ENCODE peak calls at places on chromosomes 16 and 17, in four cellular contexts. Y is WTC11, H is HepG2, P is K562. X is an unnamed sample.

GRCh38 chr17:76196675-76197074 is 43.6 kb downstream of the RNF157 start:
- DNase-seq in Y (no peak), H (no peak), P (no peak), X (no peak)

GRCh38 chr16:578870-579405 is 9.2 kb downstream of the PIGQ start:
- DNase-seq in P (peak), Y (peak), H (peak), X (peak)

GRCh38 chr17:206941-207560 is 25.6 kb upstream of the DOC2B start:
- DNase-seq in P (no peak), H (no peak), Y (no peak), X (no peak)

GRCh38 chr17:13665872-13666635 is 64.3 kb upstream of the HS3ST3A1 start:
- DNase-seq in P (no peak), H (no peak), Y (no peak), X (no peak)

GRCh38 chr16:2152695-2153506 is 2.7 kb upstream of the TRAF7 start:
- DNase-seq in Y (no peak), H (peak), P (peak), X (no peak)

GRCh38 chr17:18038149-18038850 is 668 bp downstream of the ATPAF2 start:
- DNase-seq in H (no peak), P (no peak), Y (no peak), X (no peak)

GRCh38 chr17:43350888-43351361 is 47.9 kb upstream of the ARL4D start:
- DNase-seq in H (no peak), P (no peak), Y (no peak), X (no peak)

GRCh38 chr17:31190351-31190750 is 95.6 kb downstream of the NF1 start:
- DNase-seq in Y (no peak), P (no peak), H (no peak), X (no peak)

GRCh38 chr17:2028234-2028614 is 1.7 kb upstream of the DPH1 start:
- DNase-seq in P (no peak), H (no peak), Y (no peak), X (no peak)

GRCh38 chr17:50381260-50381815 is 8.3 kb downstream of the EME1 start:
- DNase-seq in Y (no peak), H (no peak), P (no peak), X (no peak)
- TF ChIP-seq SP1 in Y (no peak), H (no peak), P (no peak), X (no peak)

GRCh38 chr17:47857551-47858410 is 6.8 kb upstream of the SP6 start:
- DNase-seq in Y (no peak), H (no peak), P (no peak), X (no peak)

GRCh38 chr17:47860396-47860795 is 9.4 kb upstream of the SP6 start:
- DNase-seq in Y (no peak), H (no peak), P (no peak), X (no peak)

GRCh38 chr17:47864791-47865216 is 13.8 kb upstream of the SP6 start:
- DNase-seq in H (no peak), P (no peak), Y (no peak), X (no peak)

GRCh38 chr17:47866941-47867340 is 16.0 kb upstream of the SP6 start:
- DNase-seq in Y (no peak), H (no peak), P (peak), X (no peak)

GRCh38 chr17:47862621-47863440 is 11.9 kb upstream of the SP6 start:
- DNase-seq in P (no peak), H (no peak), Y (no peak), X (no peak)
- TF ChIP-seq ELF4 in P (no peak), H (no peak), Y (no peak), X (no peak)

DNA sequence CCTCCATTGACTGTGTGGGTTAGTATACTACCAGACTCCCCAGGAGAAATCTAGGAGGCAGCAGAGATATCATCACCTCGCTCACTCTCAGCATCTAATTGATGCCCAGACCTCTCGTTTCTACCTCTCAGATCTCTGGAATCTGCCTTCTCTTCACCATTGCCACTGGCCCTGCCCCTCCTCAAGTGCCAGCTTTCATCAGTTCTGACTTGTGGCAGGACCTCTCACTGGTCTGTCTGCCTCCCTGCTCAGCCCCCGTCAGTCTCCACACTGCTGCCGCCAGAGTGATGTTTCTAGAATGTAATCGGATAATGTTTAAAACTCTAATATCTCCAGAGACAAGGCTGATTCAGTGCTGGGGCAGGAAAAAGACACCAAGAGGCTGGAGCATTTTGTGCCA is 15.2 kb downstream of the GAN start:
- DNase-seq in Y (no peak), H (no peak), P (no peak), X (no peak)
- TF ChIP-seq SP1 in Y (no peak), H (no peak), P (no peak), X (no peak)

GRCh38 chr16:67936876-67937605 is 391 bp upstream of the PSMB10 start:
- DNase-seq in P (no peak), Y (no peak), H (no peak), X (no peak)
- TF ChIP-seq ELF4 in P (no peak), Y (no peak), H (no peak), X (no peak)

GRCh38 chr16:70430667-70431536 is 8.0 kb downstream of the ST3GAL2 start:
- DNase-seq in H (peak), P (peak), Y (no peak), X (no peak)
- TF ChIP-seq SP1 in H (no peak), P (no peak), Y (no peak), X (no peak)